ENCODE peak calls at places on chromosomes 7 and 10, in five cellular contexts. One of them, this sample, is unnamed.
A peak's percentile ranks its signal among the peaks of the same experiment; 100 is the strongest.

GRCh38 chr7:43888983-43889945 is 17.1 kb downstream of the URGCP start:
- DNase-seq in GM12878: no peak
- DNase-seq in HepG2: no peak
- DNase-seq in HCT116: no peak
- DNase-seq in SK-N-SH: no peak
- DNase-seq in this sample: no peak

GRCh38 chr10:79268717-79269116 is 78.6 kb upstream of the PPIF start:
- DNase-seq in HepG2: no peak
- DNase-seq in HCT116: no peak
- DNase-seq in GM12878: no peak
- DNase-seq in SK-N-SH: no peak
- DNase-seq in this sample: no peak

GRCh38 chr10:112209534-112210200 is 26.1 kb upstream of the GPAM start:
- DNase-seq in GM12878: no peak
- DNase-seq in HCT116: no peak
- DNase-seq in HepG2: no peak
- DNase-seq in SK-N-SH: peak; percentile 68
- DNase-seq in this sample: no peak

GRCh38 chr7:26151650-26151952 is 397 bp upstream of the NFE2L3 start:
- DNase-seq in HCT116: no peak
- DNase-seq in HepG2: no peak
- DNase-seq in GM12878: no peak
- DNase-seq in SK-N-SH: no peak
- DNase-seq in this sample: no peak

GRCh38 chr7:29457565-29457971 is 106.1 kb upstream of the PRR15 start:
- DNase-seq in HepG2: no peak
- DNase-seq in HCT116: no peak
- DNase-seq in SK-N-SH: no peak
- DNase-seq in GM12878: no peak
- DNase-seq in this sample: no peak

GRCh38 chr10:61760943-61761824 is 98.5 kb downstream of the CABCOCO1 start:
- DNase-seq in GM12878: no peak
- DNase-seq in SK-N-SH: no peak
- DNase-seq in HCT116: no peak
- DNase-seq in HepG2: no peak
- DNase-seq in this sample: no peak

GRCh38 chr7:26348987-26349809 is 57.5 kb downstream of the SNX10 start:
- DNase-seq in GM12878: no peak
- DNase-seq in HepG2: no peak
- DNase-seq in HCT116: no peak
- DNase-seq in SK-N-SH: no peak
- DNase-seq in this sample: no peak

GRCh38 chr7:74429153-74429747 is 24.5 kb upstream of the GTF2IRD1 start:
- DNase-seq in SK-N-SH: peak; percentile 36
- DNase-seq in HepG2: no peak
- DNase-seq in GM12878: no peak
- DNase-seq in HCT116: no peak
- DNase-seq in this sample: no peak

GRCh38 chr7:24755541-24756416 is 1.5 kb downstream of the GSDME start:
- DNase-seq in HepG2: peak; percentile 80
- DNase-seq in GM12878: peak; percentile 84
- DNase-seq in HCT116: no peak
- DNase-seq in SK-N-SH: no peak
- DNase-seq in this sample: no peak

GRCh38 chr10:26911811-26912461 is 51.2 kb upstream of the ABI1 start:
- DNase-seq in HepG2: no peak
- DNase-seq in HCT116: no peak
- DNase-seq in SK-N-SH: no peak
- DNase-seq in GM12878: peak; percentile 21
- DNase-seq in this sample: no peak

GRCh38 chr10:78335371-78335690 is 301.7 kb downstream of the RPS24 start:
- DNase-seq in HepG2: no peak
- DNase-seq in SK-N-SH: no peak
- DNase-seq in HCT116: no peak
- DNase-seq in GM12878: no peak
- DNase-seq in this sample: no peak

GRCh38 chr7:74449809-74450397 is 3.8 kb upstream of the GTF2IRD1 start:
- DNase-seq in HepG2: peak; percentile 61
- DNase-seq in HCT116: peak; percentile 48
- DNase-seq in GM12878: peak; percentile 20
- DNase-seq in SK-N-SH: peak; percentile 92
- DNase-seq in this sample: peak; percentile 81

GRCh38 chr7:75948179-75948578 is 33.2 kb downstream of the POR start:
- DNase-seq in HCT116: no peak
- DNase-seq in SK-N-SH: no peak
- DNase-seq in HepG2: no peak
- DNase-seq in GM12878: no peak
- DNase-seq in this sample: no peak

GRCh38 chr7:157521061-157521731 is 184.4 kb downstream of the DNAJB6 start:
- DNase-seq in SK-N-SH: no peak
- DNase-seq in HepG2: no peak
- DNase-seq in GM12878: no peak
- DNase-seq in HCT116: no peak
- DNase-seq in this sample: no peak

GRCh38 chr7:3573151-3573550 is 272.1 kb downstream of the SDK1 start:
- DNase-seq in HCT116: no peak
- DNase-seq in HepG2: no peak
- DNase-seq in SK-N-SH: no peak
- DNase-seq in GM12878: no peak
- DNase-seq in this sample: no peak

GRCh38 chr7:142875456-142875855 is 10.1 kb downstream of the TRPV6 start:
- DNase-seq in GM12878: no peak
- DNase-seq in HCT116: no peak
- DNase-seq in SK-N-SH: no peak
- DNase-seq in HepG2: no peak
- DNase-seq in this sample: no peak

GRCh38 chr7:37230221-37230620 is 218.4 kb downstream of the ELMO1 start:
- DNase-seq in HepG2: no peak
- DNase-seq in SK-N-SH: no peak
- DNase-seq in GM12878: no peak
- DNase-seq in HCT116: no peak
- DNase-seq in this sample: no peak

GRCh38 chr7:92720604-92721350 is 115.6 kb downstream of the CDK6 start:
- DNase-seq in HCT116: no peak
- DNase-seq in SK-N-SH: no peak
- DNase-seq in HepG2: no peak
- DNase-seq in GM12878: no peak
- DNase-seq in this sample: no peak

GRCh38 chr7:146654048-146654447 is 537.4 kb downstream of the CNTNAP2 start:
- DNase-seq in HCT116: no peak
- DNase-seq in SK-N-SH: no peak
- DNase-seq in GM12878: no peak
- DNase-seq in HepG2: no peak
- DNase-seq in this sample: no peak

GRCh38 chr7:101058355-101058754 is 26.9 kb upstream of the TRIM56 start:
- DNase-seq in HepG2: peak; percentile 48
- DNase-seq in HCT116: peak; percentile 8
- DNase-seq in SK-N-SH: no peak
- DNase-seq in GM12878: no peak
- DNase-seq in this sample: no peak
- TF ChIP-seq JUND in HepG2: no peak
- TF ChIP-seq JUND in HCT116: no peak
- TF ChIP-seq JUND in SK-N-SH: no peak
- TF ChIP-seq JUND in GM12878: no peak
- TF ChIP-seq JUND in this sample: no peak

GRCh38 chr10:36280886-36281499 is 638.9 kb upstream of the FZD8 start:
- DNase-seq in HepG2: no peak
- DNase-seq in SK-N-SH: no peak
- DNase-seq in HCT116: no peak
- DNase-seq in GM12878: no peak
- DNase-seq in this sample: no peak
- TF ChIP-seq JUND in HepG2: no peak
- TF ChIP-seq JUND in SK-N-SH: no peak
- TF ChIP-seq JUND in HCT116: no peak
- TF ChIP-seq JUND in GM12878: no peak
- TF ChIP-seq JUND in this sample: no peak

DNA sequence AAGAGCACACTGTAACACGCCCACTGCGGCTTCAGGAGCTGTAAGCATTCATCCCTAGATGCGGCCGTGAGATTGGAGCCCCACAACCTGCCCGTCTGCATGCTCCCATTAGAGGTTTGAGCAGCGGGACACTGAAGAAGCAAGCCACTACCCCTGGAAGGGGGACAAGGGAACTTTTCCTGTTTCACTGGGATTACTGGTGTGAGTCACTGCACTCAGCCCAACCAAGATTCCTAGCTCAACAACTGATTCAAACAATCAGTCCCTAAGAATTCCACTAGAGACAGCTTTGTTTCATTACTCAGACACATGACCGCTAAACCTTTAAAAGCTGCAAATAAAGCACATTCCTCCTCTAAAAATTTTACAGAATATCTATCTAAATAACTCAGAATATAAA is 69.8 kb downstream of the ORC5 start:
- DNase-seq in GM12878: no peak
- DNase-seq in HepG2: no peak
- DNase-seq in SK-N-SH: no peak
- DNase-seq in HCT116: no peak
- DNase-seq in this sample: no peak
- TF ChIP-seq JUND in GM12878: no peak
- TF ChIP-seq JUND in HepG2: no peak
- TF ChIP-seq JUND in SK-N-SH: peak; percentile 54
- TF ChIP-seq JUND in HCT116: no peak
- TF ChIP-seq JUND in this sample: no peak

GRCh38 chr7:134710854-134711624 is 64.4 kb downstream of the BPGM start:
- DNase-seq in GM12878: no peak
- DNase-seq in SK-N-SH: no peak
- DNase-seq in HepG2: no peak
- DNase-seq in HCT116: no peak
- DNase-seq in this sample: no peak
- TF ChIP-seq JUND in GM12878: no peak
- TF ChIP-seq JUND in SK-N-SH: no peak
- TF ChIP-seq JUND in HepG2: no peak
- TF ChIP-seq JUND in HCT116: no peak
- TF ChIP-seq JUND in this sample: no peak

GRCh38 chr7:79789584-79790345 is 336.3 kb upstream of the MAGI2 start:
- DNase-seq in SK-N-SH: no peak
- DNase-seq in HepG2: no peak
- DNase-seq in GM12878: no peak
- DNase-seq in HCT116: no peak
- DNase-seq in this sample: no peak
- TF ChIP-seq JUND in SK-N-SH: peak; percentile 21
- TF ChIP-seq JUND in HepG2: no peak
- TF ChIP-seq JUND in GM12878: no peak
- TF ChIP-seq JUND in HCT116: no peak
- TF ChIP-seq JUND in this sample: no peak

DNA sequence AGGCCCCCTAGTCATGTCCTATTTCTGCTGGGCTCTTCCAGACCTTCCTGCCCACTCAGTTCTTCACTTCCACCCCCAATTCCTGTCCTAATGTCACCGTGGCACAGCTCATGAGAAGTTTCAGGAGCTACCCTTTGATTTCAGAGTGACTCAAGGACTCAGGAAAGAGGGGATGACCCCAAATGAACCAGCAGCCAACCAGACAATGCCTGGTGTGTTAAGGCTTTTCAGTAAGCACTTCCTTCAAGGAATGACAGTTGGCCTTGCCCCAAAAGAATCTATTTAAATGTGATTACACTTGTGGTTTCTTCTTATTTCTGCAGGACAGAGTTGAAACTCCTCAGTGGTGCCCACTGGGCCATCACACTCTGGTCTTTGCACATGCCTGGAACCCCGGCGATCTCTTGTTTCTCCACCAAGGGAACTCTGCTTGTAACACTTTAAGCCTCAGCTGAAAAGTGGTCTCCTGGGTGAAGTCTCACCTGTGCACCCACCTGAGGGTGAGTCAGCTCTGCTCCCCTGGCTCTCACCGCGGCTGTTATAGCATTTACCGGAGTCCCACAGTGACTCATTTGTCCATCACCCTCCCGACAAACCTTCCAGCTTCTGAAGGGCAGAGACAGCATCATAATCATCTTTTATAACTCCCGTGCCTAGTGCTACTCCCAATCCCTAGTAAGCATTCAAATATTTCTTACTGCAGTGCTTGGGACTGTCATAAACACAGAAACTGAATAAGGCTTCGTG is 123.0 kb upstream of the SVIL start:
- DNase-seq in GM12878: no peak
- DNase-seq in HepG2: no peak
- DNase-seq in HCT116: peak; percentile 85
- DNase-seq in SK-N-SH: no peak
- DNase-seq in this sample: no peak
- TF ChIP-seq JUND in GM12878: no peak
- TF ChIP-seq JUND in HepG2: no peak
- TF ChIP-seq JUND in HCT116: peak; percentile 89
- TF ChIP-seq JUND in SK-N-SH: peak; percentile 32
- TF ChIP-seq JUND in this sample: no peak

GRCh38 chr7:154931906-154932305 is 71.0 kb downstream of the PAXIP1 start:
- DNase-seq in HCT116: no peak
- DNase-seq in GM12878: no peak
- DNase-seq in SK-N-SH: no peak
- DNase-seq in HepG2: no peak
- DNase-seq in this sample: no peak

GRCh38 chr7:154929006-154929726 is 73.8 kb downstream of the PAXIP1 start:
- DNase-seq in HCT116: no peak
- DNase-seq in GM12878: no peak
- DNase-seq in SK-N-SH: no peak
- DNase-seq in HepG2: no peak
- DNase-seq in this sample: peak; percentile 16

GRCh38 chr7:154928136-154929005 is 74.6 kb downstream of the PAXIP1 start:
- DNase-seq in HCT116: peak; percentile 91
- DNase-seq in GM12878: peak; percentile 99
- DNase-seq in SK-N-SH: peak; percentile 58
- DNase-seq in HepG2: peak; percentile 95
- DNase-seq in this sample: peak; percentile 95

GRCh38 chr7:154927624-154928125 is 75.2 kb downstream of the PAXIP1 start:
- DNase-seq in HepG2: peak; percentile 83
- DNase-seq in GM12878: peak; percentile 39
- DNase-seq in HCT116: peak; percentile 87
- DNase-seq in SK-N-SH: peak; percentile 68
- DNase-seq in this sample: peak; percentile 16
- TF ChIP-seq JUND in HepG2: no peak
- TF ChIP-seq JUND in GM12878: no peak
- TF ChIP-seq JUND in HCT116: no peak
- TF ChIP-seq JUND in SK-N-SH: no peak
- TF ChIP-seq JUND in this sample: no peak

DNA sequence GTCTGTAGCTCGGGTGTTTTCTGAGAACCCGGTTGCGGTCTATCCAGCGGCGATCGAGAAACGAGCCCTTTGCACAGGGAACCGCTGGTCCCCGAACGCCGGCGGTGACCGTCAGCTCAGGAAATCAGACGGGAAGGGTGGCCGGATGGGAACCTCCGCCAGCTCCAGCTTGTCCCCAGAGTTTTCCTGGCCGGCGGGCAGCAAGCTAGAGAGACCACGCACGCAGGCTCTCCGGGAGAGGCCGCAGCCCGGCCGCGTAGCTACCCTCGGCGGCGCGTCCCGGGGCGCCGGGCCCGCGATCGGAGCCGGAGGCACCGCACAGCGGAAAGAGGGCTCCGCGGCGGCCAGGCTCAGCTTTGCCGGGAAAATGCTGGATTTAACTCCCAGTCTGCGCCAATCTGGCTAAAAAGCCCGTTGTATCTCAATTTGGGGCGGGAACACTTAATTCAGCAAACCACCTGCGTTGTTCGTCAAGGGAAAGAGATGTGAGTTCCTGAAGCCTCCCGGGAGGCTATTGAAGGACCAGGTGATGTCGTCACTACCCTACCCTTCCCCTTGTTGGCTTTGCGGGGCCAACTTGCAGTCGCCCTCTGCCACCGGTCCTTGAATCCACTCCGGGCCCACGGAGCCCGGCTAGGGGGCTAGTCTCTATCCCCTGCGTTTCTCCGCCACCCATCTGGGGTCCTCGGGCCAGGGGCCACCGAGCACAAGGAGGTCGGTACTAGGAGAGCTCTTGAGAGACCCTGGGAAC is 859 bp upstream of the CH25H start:
- DNase-seq in GM12878: no peak
- DNase-seq in HCT116: no peak
- DNase-seq in SK-N-SH: peak; percentile 68
- DNase-seq in HepG2: no peak
- DNase-seq in this sample: no peak
- TF ChIP-seq JUND in GM12878: no peak
- TF ChIP-seq JUND in HCT116: no peak
- TF ChIP-seq JUND in SK-N-SH: no peak
- TF ChIP-seq JUND in HepG2: no peak
- TF ChIP-seq JUND in this sample: no peak